ENCODE peak calls at places on chromosomes 11 and 22, in four cellular contexts. C is H1, A is SK-N-SH, D is K562. H is an unnamed sample.

GRCh38 chr11:6626971-6627761 is 7.9 kb upstream of the TPP1 start:
- DNase-seq in C (no peak), A (no peak), D (no peak), H (no peak)

GRCh38 chr11:69911310-69912160 is 92.3 kb upstream of the FGF3 start:
- DNase-seq in C (no peak), A (no peak), D (no peak), H (peak)

GRCh38 chr22:30909306-30909705 is 59.3 kb downstream of the MORC2 start:
- DNase-seq in C (no peak), A (no peak), D (no peak), H (no peak)

GRCh38 chr11:132114185-132114584 is 743.8 kb downstream of the NTM start:
- DNase-seq in C (no peak), A (peak), D (no peak), H (peak)

GRCh38 chr11:70033711-70034070 is 44.4 kb upstream of the ANO1 start:
- DNase-seq in C (peak), A (no peak), D (no peak), H (no peak)

GRCh38 chr11:12900496-12900895 is 108.6 kb upstream of the RASSF10 start:
- DNase-seq in C (no peak), A (no peak), D (no peak), H (no peak)

GRCh38 chr11:135006800-135007199 is 594.8 kb upstream of the B3GAT1 start:
- DNase-seq in C (no peak), A (peak), D (no peak), H (no peak)

GRCh38 chr22:46088541-46089311 is 61.6 kb upstream of the PPARA start:
- DNase-seq in C (no peak), A (no peak), D (no peak), H (no peak)

GRCh38 chr11:82996966-82997606 is 74.6 kb downstream of the RAB30 start:
- DNase-seq in C (no peak), A (no peak), D (no peak), H (no peak)

DNA sequence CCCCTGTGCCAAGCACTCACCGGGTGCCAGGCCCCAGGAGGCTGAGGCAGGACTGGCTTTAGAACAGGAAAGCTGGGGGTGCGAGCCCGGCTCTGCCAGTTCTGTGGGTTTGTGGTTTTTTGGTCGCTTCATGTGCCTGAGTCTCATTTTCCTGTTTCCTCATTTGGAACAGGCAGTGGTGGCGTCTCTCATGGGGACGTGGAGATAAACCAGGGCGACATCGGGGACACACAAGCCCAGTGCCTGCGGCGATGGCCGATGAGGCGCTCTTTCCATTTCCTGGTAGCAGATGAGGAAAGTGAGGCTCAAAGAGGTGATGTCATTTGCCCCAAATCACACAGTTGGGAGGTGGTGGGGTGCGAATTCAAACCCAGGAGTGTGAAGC is 20.8 kb upstream of the CHKA start:
- DNase-seq in C (no peak), A (no peak), D (no peak), H (no peak)
- TF ChIP-seq TEAD4 in C (no peak), A (no peak), D (no peak), H (no peak)

GRCh38 chr22:35380013-35380412 is 883 bp upstream of the HMOX1 start:
- DNase-seq in C (no peak), A (no peak), D (no peak), H (no peak)
- TF ChIP-seq TEAD4 in C (no peak), A (no peak), D (no peak), H (no peak)

GRCh38 chr11:111660822-111661221 is 58.6 kb downstream of the SIK2 start:
- DNase-seq in C (no peak), A (no peak), D (no peak), H (no peak)

GRCh38 chr11:111665779-111666178 is 63.5 kb downstream of the SIK2 start:
- DNase-seq in C (no peak), A (no peak), D (peak), H (peak)

GRCh38 chr11:111659201-111659600 is 57.0 kb downstream of the SIK2 start:
- DNase-seq in C (no peak), A (no peak), D (no peak), H (no peak)

GRCh38 chr11:111668980-111669379 is 66.7 kb downstream of the SIK2 start:
- DNase-seq in C (no peak), A (no peak), D (no peak), H (no peak)

DNA sequence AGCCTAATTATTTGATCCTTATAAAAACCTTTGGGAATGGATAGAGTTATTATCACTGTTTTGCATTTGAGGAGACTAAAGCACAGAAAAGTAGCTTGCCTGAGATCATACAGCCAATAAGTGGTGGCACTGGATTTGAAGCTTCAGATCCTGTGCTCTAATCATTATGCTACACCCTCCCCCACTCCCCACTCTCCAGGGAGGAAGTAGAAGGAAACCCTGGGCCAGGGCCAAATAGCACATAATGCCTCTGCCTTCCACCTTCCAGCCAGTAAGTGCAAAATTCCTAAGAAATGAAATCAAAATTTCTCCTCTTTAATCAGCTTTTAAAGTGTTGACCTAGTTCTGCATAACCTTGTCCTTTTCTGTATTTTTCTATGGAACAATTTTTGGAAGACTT is 61.6 kb downstream of the SIK2 start:
- DNase-seq in C (no peak), A (no peak), D (no peak), H (no peak)
- TF ChIP-seq TEAD4 in C (no peak), A (no peak), D (no peak), H (no peak)

DNA sequence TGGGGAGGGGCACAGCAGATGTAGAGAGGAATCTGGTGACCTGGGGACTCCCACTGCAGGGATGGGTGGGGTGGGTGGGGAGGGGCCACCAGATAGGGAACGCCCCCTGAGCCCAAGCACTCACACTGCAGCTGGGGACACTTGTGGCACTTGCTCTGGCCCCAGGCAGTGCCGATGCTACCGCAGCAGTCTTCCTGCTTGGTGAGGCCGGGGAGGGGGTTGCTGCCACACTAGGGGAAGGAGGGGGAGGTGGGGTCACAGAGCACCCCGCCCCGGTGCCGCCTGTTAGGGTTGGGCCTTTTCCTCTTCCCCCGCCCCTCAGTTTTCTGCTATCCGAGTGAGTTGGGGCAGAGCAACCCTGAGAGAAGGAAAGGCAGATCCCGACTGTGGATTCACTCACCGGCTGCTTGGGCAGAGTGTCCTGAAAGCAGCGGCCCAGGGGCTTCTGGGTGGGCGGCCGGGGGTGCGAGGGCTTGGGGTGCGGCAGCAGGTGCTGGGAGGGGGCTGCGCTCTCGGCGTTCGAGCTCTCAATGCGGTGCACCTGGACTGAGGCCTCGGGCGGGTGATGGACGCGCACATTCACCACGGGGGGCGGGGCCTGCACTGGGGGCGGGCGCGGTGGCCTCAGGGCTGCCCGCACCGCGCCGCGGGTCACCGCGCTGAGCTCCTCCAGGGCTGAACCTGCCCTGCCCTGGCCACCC is 4.7 kb downstream of the LTBP3 start:
- DNase-seq in C (peak), A (no peak), D (peak), H (peak)
- TF ChIP-seq TEAD4 in C (no peak), A (no peak), D (no peak), H (no peak)

DNA sequence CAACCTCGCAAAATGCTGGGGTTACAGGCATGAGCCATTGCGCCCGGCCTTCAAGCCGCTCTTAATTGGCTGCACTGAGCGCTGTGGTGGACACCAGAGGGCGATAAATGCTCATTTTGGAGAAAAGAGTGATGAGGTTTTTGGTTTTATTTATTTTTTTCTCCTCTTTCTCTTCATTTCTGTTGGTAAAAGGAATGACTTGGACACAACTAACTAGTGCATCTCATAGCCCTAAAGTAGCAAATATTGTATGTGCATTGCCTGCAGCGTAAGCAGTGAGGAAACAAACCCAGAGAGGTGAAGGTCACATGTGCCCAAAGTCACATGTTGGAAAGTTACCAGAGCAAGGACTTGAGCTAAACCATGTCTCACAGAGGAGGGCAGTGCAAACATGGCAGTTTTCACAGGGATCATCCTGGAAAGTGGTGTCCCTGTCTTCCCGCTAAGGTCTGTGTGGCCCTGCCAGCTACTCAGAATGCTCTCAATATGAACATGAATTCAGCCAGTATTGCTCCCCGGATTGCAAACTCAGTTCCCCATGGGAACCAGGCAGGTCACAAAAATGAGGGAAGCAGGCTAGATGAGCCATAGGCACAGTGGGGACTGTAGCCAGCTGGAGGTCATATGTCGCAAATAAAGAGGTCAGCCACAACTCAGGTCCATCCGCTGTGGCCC is 8.6 kb upstream of the CD82 start:
- DNase-seq in C (peak), A (no peak), D (no peak), H (peak)
- TF ChIP-seq TEAD4 in C (no peak), A (no peak), D (no peak), H (no peak)

GRCh38 chr22:38397189-38398097 is 57.6 kb downstream of the KCNJ4 start:
- DNase-seq in C (peak), A (no peak), D (no peak), H (peak)
- TF ChIP-seq TEAD4 in C (peak), A (no peak), D (no peak), H (no peak)

GRCh38 chr22:39746600-39747262 is 146.8 kb downstream of the ENTHD1 start:
- DNase-seq in C (no peak), A (no peak), D (no peak), H (no peak)

GRCh38 chr22:39745789-39746188 is 147.8 kb downstream of the ENTHD1 start:
- DNase-seq in C (no peak), A (no peak), D (no peak), H (no peak)

GRCh38 chr22:39743955-39744752 is 149.4 kb downstream of the ENTHD1 start:
- DNase-seq in C (no peak), A (no peak), D (no peak), H (no peak)

GRCh38 chr22:39750759-39751158 is 142.8 kb downstream of the ENTHD1 start:
- DNase-seq in C (no peak), A (no peak), D (no peak), H (no peak)

DNA sequence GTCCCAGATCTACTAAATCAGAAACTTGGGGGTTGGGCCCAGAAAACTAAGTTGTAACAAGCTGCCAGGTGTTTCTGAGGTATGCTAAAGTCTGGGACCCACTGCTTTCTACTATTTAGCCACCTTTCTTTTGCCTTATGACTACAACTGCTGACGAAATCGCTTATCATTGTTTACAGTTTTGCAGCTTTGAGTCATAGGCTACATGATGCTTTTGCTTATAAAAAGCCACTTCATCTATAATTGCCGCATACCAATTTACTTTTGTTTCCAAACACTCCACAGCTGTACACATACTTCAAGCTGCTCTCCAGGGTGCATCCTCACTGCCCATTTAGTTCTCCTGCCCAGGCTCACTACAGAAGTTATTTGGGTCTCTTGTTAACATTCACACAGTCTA is 144.7 kb downstream of the ENTHD1 start:
- DNase-seq in C (no peak), A (no peak), D (no peak), H (no peak)
- TF ChIP-seq TEAD4 in C (no peak), A (no peak), D (no peak), H (no peak)

GRCh38 chr11:9753031-9753430 is 89.2 kb downstream of the SWAP70 start:
- DNase-seq in C (no peak), A (no peak), D (no peak), H (no peak)
- TF ChIP-seq TEAD4 in C (no peak), A (no peak), D (no peak), H (no peak)

GRCh38 chr11:63765688-63766241 is 2.8 kb downstream of the ZFTA start:
- DNase-seq in C (no peak), A (no peak), D (no peak), H (peak)

GRCh38 chr11:63763506-63764200 is 4.9 kb downstream of the ZFTA start:
- DNase-seq in C (peak), A (peak), D (no peak), H (peak)

GRCh38 chr11:63764201-63764711 is 4.3 kb downstream of the ZFTA start:
- DNase-seq in C (no peak), A (peak), D (no peak), H (no peak)

GRCh38 chr11:63766501-63767270 is 1.9 kb downstream of the ZFTA start:
- DNase-seq in C (no peak), A (peak), D (no peak), H (no peak)

DNA sequence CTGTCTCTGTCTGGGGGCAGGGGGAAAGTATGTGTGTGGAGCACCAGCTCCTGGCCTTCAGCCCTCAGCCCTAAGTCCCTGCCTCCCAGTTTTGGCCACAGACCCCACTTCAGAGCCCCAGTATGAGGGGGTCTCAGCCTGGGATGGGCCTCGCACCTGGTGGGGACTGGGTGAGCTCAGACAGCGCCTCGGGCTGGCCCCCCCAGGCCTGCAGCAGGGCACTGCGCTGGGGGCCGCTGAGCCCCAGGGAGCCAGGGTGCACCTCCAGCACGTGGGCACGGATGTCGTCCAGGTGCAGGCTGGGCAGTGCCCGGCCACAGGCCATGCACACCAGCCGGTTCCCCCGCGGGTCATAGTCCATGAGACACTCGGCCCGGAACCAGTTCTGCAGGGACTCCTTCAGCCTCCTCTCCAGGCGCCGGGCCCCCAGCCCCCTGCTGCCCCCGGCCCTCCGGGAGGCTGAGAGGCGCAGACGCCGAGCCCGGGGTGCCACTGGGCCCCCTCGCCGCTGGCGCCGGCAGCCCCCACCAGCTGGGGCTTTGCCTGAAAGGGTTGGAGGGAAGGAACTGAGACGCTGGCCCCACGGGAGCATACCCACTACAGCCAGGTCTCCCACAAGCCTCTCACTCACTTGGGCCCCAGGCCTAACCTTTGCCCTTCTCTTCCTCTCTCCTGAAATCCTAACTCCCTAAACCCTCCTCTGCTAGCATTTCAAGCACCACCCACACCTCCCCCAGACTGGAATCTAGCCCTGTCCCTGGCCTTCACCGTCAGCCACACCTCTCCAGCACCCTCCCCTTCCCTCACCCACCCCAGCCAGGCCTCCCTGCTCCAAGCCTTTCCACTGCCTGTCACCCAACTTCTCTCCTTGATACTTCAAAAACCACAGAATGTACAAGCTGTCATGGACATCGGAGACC is 3.6 kb downstream of the ZFTA start:
- DNase-seq in C (peak), A (no peak), D (no peak), H (peak)
- TF ChIP-seq TEAD4 in C (no peak), A (no peak), D (no peak), H (no peak)

GRCh38 chr11:30992513-30992849 is 377.1 kb downstream of the DCDC1 start:
- DNase-seq in C (no peak), A (no peak), D (no peak), H (no peak)
- TF ChIP-seq TEAD4 in C (no peak), A (no peak), D (no peak), H (no peak)